ENCODE peak calls at places on chromosomes 12 and 14, in nine cellular contexts. N is fibroblast of the aortic adventitia, R is HCT116, F is OCI-LY7, Y is WERI-Rb-1, V is cardiac fibroblast, P is HL-60, W is A549, O is endothelial cell of umbilical vein. C is an unnamed sample.

GRCh38 chr12:67455236-67455635 is 186.1 kb downstream of the CAND1 start:
- DNase-seq in N (no peak), R (no peak), F (no peak), Y (no peak), V (no peak), P (no peak), W (no peak), O (no peak), C (no peak)

GRCh38 chr12:80958162-80958561 is 20.4 kb upstream of the LIN7A start:
- DNase-seq in N (no peak), R (no peak), F (no peak), Y (no peak), V (no peak), P (no peak), W (no peak), O (no peak), C (no peak)

GRCh38 chr12:87253157-87253556 is 776.0 kb downstream of the C12orf50 start:
- DNase-seq in N (no peak), R (no peak), F (no peak), Y (no peak), V (no peak), P (no peak), W (peak), O (peak), C (peak)

GRCh38 chr14:99881011-99881410 is 87.8 kb downstream of the EML1 start:
- DNase-seq in N (peak), R (no peak), F (no peak), Y (peak), V (no peak), P (no peak), W (no peak), O (no peak), C (no peak)

GRCh38 chr14:75559451-75560187 is 18.8 kb upstream of the FLVCR2 start:
- DNase-seq in N (peak), R (no peak), F (no peak), Y (no peak), V (peak), P (peak), W (peak), O (no peak), C (peak)

GRCh38 chr12:107450541-107450940 is 235.1 kb upstream of the PWP1 start:
- DNase-seq in N (no peak), R (no peak), F (peak), Y (no peak), V (no peak), P (no peak), W (no peak), O (no peak), C (no peak)

GRCh38 chr14:77007975-77008421 is 20.5 kb downstream of the IRF2BPL start:
- DNase-seq in N (no peak), R (no peak), F (no peak), Y (peak), V (no peak), P (no peak), W (no peak), O (no peak), C (no peak)

GRCh38 chr12:22821985-22822384 is 197.0 kb downstream of the ETNK1 start:
- DNase-seq in N (peak), R (no peak), F (no peak), Y (no peak), V (peak), P (no peak), W (no peak), O (no peak), C (peak)

GRCh38 chr12:1859643-1860042 is 39.3 kb downstream of the LRTM2 start:
- DNase-seq in N (no peak), R (no peak), F (no peak), Y (no peak), V (peak), P (no peak), W (peak), O (no peak), C (peak)

GRCh38 chr12:6093764-6094163 is 30.7 kb downstream of the VWF start:
- DNase-seq in N (no peak), R (no peak), F (no peak), Y (no peak), V (no peak), P (no peak), W (peak), O (no peak), C (no peak)

GRCh38 chr14:88987516-88987915 is 163.1 kb downstream of the TTC8 start:
- DNase-seq in N (no peak), R (peak), F (no peak), Y (no peak), V (no peak), P (no peak), W (no peak), O (no peak), C (no peak)

GRCh38 chr12:115108129-115109100 is 424.4 kb upstream of the TBX3 start:
- DNase-seq in N (no peak), R (no peak), F (no peak), Y (no peak), V (no peak), P (no peak), W (no peak), O (no peak), C (no peak)

GRCh38 chr12:122889658-122890561 is 6.0 kb downstream of the VPS37B start:
- DNase-seq in N (no peak), R (no peak), F (no peak), Y (no peak), V (no peak), P (no peak), W (no peak), O (no peak), C (no peak)
- H3K4me3 ChIP-seq in N (no peak), R (peak), F (no peak), Y (no peak), V (no peak), P (no peak), W (no peak), O (no peak), C (no peak)

GRCh38 chr12:121839106-121839992 is 19.3 kb downstream of the HPD start:
- DNase-seq in N (peak), R (peak), F (peak), Y (no peak), V (peak), P (peak), W (peak), O (peak), C (peak)
- TF ChIP-seq CTCF in N (peak), R (peak), F (peak), Y (no peak), V (peak), P (no peak), W (no peak), O (peak), C (peak)

DNA sequence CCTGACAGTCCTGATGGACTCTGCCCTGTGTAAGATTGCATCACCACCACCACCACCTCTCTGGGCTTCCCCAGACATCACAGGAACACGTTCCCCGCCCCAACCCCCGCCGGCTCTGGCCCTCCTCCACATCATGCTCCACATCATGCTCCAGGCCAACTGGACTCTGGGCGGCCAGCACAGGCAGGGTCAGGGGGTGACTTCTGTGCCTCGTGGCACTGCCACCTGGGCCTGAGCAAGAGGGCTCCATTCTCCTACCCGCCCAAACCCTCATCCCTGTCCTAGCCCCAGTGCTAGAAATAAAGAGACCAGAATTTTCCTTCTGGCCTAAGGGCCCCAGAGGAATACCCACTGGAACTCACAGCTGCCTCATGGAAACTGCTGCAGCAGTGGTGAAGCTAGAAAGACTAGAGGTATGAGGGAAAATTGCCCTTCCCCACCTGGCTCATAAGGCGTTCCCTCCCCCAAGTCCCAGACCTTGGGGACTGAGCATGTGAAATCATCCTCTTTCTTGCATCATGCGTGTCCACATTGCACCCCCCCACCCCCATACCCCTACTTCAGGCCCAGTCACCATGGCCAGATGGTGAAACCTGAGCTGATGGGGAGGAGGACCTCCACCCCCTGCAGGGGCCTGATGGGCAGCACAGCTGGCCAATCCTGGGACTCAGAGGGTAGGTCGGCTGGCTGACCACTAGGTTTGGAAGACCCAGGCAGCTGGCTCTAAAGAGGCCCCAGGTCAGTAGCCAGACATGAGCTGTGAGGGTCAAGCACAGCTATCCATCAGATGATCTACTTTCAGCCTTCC is at the start of gene INHBE:
- DNase-seq in N (peak), R (no peak), F (peak), Y (peak), V (peak), P (no peak), W (peak), O (no peak), C (peak)
- H3K4me3 ChIP-seq in N (peak), R (no peak), F (peak), Y (peak), V (no peak), P (no peak), W (peak), O (no peak), C (peak)

GRCh38 chr14:31291210-31291609 is 83.6 kb upstream of the HECTD1 start:
- DNase-seq in N (no peak), R (no peak), F (no peak), Y (no peak), V (peak), P (peak), W (no peak), O (peak), C (peak)

GRCh38 chr14:31287294-31287972 is 79.8 kb upstream of the HECTD1 start:
- DNase-seq in N (no peak), R (no peak), F (no peak), Y (no peak), V (no peak), P (no peak), W (no peak), O (no peak), C (no peak)

GRCh38 chr14:31283153-31283552 is 75.6 kb upstream of the HECTD1 start:
- DNase-seq in N (no peak), R (no peak), F (no peak), Y (no peak), V (no peak), P (no peak), W (no peak), O (no peak), C (no peak)

GRCh38 chr14:31283568-31284252 is 76.1 kb upstream of the HECTD1 start:
- DNase-seq in N (peak), R (no peak), F (no peak), Y (no peak), V (no peak), P (peak), W (no peak), O (peak), C (peak)

GRCh38 chr14:31286456-31287293 is 79.1 kb upstream of the HECTD1 start:
- DNase-seq in N (no peak), R (peak), F (no peak), Y (peak), V (no peak), P (no peak), W (peak), O (no peak), C (no peak)
- TF ChIP-seq CTCF in N (peak), R (peak), F (peak), Y (peak), V (peak), P (no peak), W (no peak), O (peak), C (peak)

DNA sequence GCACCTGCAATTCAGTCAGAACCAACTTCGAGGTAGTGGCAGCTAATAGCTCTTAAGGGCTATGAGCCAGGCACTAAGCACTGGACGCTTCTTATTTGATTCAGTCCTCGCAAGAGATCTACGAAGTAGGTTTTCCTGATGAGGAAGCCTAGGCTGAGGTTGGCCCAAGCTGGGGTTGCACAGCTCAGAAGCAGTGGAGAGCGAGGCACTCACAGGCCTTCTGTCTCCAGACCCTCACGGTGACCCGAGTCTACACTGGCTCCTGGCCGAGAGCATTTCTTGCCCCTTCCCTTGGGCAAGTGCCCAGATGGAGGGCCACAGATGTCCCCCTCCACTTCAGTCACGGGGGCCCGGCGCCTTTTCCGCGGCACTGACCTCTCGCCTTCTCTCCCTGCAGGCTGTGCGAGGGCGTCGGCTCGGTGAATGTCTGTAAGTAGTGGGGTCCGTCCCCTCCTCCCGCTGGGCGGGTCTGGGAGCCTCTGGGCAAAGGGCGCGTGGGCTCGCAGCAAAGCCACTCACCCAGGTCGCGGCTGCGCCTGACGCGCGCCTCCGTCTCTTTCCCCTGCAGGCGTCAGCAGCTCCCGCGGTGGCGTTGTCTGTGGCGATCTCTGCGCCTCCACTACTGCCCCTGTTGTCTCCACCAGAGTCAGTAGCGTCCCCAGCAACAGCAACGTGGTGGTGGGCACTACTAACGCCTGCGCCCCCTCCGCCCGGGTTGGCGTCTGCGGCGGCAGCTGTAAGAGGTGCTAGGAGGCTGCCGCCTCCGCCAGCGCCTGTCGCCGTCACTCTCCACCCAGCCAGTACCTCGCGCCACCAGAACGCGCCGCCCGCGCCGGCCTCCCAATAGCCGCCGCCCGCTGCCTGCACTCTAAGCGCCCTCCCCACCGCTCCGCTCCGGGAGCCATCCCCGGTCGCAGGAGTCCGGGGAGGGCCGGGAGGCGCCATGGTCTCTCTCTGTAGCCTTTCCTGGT is 13.1 kb downstream of the KRT83 start:
- DNase-seq in N (peak), R (peak), F (no peak), Y (peak), V (peak), P (no peak), W (peak), O (peak), C (peak)
- H3K4me3 ChIP-seq in N (peak), R (peak), F (no peak), Y (peak), V (peak), P (peak), W (no peak), O (no peak), C (peak)

GRCh38 chr14:102926104-102926503 is 3.6 kb downstream of the AMN start:
- DNase-seq in N (no peak), R (no peak), F (no peak), Y (no peak), V (no peak), P (no peak), W (no peak), O (no peak), C (no peak)

GRCh38 chr14:102925646-102926045 is 3.2 kb downstream of the AMN start:
- DNase-seq in N (no peak), R (no peak), F (no peak), Y (no peak), V (no peak), P (no peak), W (no peak), O (no peak), C (no peak)

GRCh38 chr14:102923920-102924486 is 1.5 kb downstream of the AMN start:
- DNase-seq in N (no peak), R (no peak), F (no peak), Y (no peak), V (no peak), P (no peak), W (no peak), O (no peak), C (no peak)

GRCh38 chr14:102923201-102923919 is 897 bp downstream of the AMN start:
- DNase-seq in N (no peak), R (no peak), F (no peak), Y (no peak), V (no peak), P (no peak), W (no peak), O (no peak), C (no peak)

GRCh38 chr14:102924632-102925588 is 2.4 kb downstream of the AMN start:
- DNase-seq in N (peak), R (no peak), F (no peak), Y (no peak), V (no peak), P (no peak), W (no peak), O (no peak), C (peak)
- TF ChIP-seq CTCF in N (peak), R (no peak), F (no peak), Y (peak), V (peak), P (no peak), W (no peak), O (no peak), C (peak)

DNA sequence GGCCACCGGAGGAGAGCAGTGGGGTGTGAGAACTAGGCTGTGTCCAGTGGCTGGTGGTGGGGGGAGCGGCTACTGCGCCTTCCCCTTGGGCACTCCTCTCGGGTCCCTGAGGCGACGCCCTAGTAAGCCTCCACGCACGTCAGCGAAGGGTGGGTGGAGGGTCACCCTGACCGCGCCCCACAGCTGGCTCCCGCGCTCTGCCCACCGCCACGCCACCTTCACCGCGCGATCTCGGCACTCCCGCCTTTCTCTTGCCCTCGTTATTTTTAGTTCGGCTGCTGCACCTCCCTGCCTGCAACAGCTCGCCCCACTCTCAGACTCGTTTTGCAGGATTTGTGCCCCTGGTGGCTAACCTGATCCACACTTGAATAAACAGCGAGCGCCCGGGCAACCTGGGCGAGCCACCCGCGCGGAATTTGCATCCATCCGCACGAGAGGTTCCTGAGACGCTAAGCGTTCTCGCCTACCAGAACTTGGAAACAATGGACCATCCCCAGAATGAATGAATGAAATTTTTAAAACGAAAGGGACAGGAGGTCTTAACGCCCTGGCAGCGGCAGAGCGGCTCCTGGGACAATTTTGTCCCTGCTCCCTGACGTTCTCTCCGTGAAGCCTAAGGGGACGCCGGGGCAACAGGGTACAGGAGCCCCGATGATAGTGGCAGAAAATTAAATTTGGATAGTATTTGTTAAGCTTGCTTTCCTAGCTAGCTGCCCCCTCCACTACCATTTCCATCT is 7.0 kb upstream of the BMP4 start:
- DNase-seq in N (peak), R (no peak), F (no peak), Y (no peak), V (no peak), P (no peak), W (peak), O (peak), C (no peak)
- H3K4me3 ChIP-seq in N (peak), R (peak), F (no peak), Y (no peak), V (peak), P (no peak), W (peak), O (peak), C (no peak)

DNA sequence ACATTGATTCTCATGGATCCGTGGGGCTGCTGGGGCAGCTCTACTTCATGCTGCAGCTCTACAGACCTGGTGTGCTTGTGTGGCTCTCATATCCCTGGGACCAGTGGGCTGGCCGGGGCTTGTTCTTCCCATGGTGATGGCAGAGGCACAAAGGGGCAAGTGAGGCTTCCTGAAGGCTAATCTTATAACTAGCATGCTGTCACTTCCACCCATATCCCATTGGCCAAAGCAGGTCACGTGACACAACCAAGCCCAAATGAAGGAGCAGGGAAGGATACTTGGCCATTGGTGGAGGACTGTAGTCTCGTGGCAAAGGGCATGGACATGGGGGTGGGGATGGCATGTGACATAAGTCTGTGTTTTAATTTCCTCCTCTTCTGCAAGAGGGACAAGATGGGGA is 9.9 kb downstream of the PLBD2 start:
- DNase-seq in N (no peak), R (no peak), F (no peak), Y (peak), V (no peak), P (no peak), W (no peak), O (no peak), C (no peak)
- TF ChIP-seq CTCF in N (no peak), R (no peak), F (no peak), Y (no peak), V (no peak), P (no peak), W (no peak), O (no peak), C (no peak)

DNA sequence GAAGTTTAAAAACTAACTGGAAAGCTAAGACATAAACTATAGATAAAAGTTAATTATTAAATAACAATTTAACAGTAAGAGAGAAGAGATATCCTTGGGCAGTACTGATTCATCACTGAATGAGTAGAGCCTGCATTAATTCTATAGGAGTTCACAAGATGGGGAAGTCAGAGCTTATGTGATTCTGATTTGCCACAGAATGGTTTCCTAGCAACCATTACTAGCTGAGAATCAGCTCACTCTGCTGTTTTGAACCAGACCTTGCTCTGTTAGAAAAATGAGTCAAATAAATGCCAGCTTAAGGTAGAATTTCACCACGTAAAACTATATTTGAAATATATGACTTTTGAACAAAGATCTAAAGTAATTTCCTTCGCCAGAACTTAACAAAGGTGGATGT is 433.9 kb downstream of the FUT8 start:
- DNase-seq in N (no peak), R (no peak), F (no peak), Y (no peak), V (no peak), P (no peak), W (no peak), O (no peak), C (no peak)
- H3K4me3 ChIP-seq in N (no peak), R (no peak), F (no peak), Y (no peak), V (no peak), P (no peak), W (no peak), O (no peak), C (no peak)

DNA sequence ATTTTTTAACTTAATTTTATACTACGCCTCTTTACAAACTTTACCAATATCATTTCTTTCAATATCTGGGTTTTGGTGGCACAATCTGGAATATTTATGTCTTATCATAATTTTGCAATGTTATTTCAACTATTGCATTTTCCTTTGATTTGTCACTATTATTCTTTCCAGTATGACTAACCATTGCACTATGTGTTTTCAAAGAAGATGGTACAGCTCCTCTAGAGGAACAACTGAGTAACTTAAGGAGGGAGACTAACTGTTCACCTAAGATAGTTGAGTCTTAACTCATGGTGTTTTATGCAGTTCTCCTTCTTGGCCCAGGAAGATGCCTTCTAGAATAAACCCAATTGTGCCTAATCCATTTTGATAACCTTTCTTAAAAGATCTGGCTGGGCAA is 60.5 kb upstream of the KIF21A start:
- DNase-seq in N (peak), R (peak), F (no peak), Y (no peak), V (peak), P (no peak), W (peak), O (peak), C (peak)
- TF ChIP-seq CTCF in N (peak), R (peak), F (no peak), Y (no peak), V (peak), P (no peak), W (no peak), O (peak), C (no peak)